ENCODE peak calls at places on chromosome 13, in ten cellular contexts. Q is cardiac muscle cell; Z is endothelial cell of umbilical vein; D is RWPE2; C is H1; H is mesendoderm; U is CD4-positive, CD25-positive, alpha-beta regulatory T cell; X is naive thymus-derived CD4-positive, alpha-beta T cell; I is PC-9; B is PC-3. G is an unnamed sample.

GRCh38 chr13:98279473-98280175 is 102.6 kb upstream of the RNF113B start:
- DNase-seq in Q (no peak), Z (peak; percentile 12), D (no peak), C (no peak), H (no peak), U (no peak), X (peak; percentile 3), I (no peak), B (no peak), G (no peak)

GRCh38 chr13:101453784-101454201 is 1.3 kb downstream of the ITGBL1 start:
- DNase-seq in Q (no peak), Z (peak; percentile 29), D (peak; percentile 69), C (no peak), H (no peak), U (no peak), X (no peak), I (peak; percentile 94), B (peak; percentile 81), G (peak; percentile 20)

GRCh38 chr13:41019027-41019487 is at the start of gene ELF1:
- DNase-seq in Q (no peak), Z (peak; percentile 72), D (no peak), C (no peak), H (peak; percentile 76), U (peak; percentile 80), X (peak; percentile 73), I (peak; percentile 86), B (peak; percentile 78), G (peak; percentile 39)

GRCh38 chr13:60591348-60591747 is 194.3 kb downstream of the TDRD3 start:
- DNase-seq in Q (no peak), Z (no peak), D (no peak), C (no peak), H (no peak), U (no peak), X (no peak), I (no peak), B (peak; percentile 62), G (no peak)

GRCh38 chr13:98509271-98510155 is 67.4 kb downstream of the STK24 start:
- DNase-seq in Q (no peak), Z (peak; percentile 95), D (no peak), C (no peak), H (peak; percentile 59), U (peak; percentile 19), X (no peak), I (peak; percentile 91), B (peak; percentile 74), G (peak; percentile 57)

GRCh38 chr13:94411747-94412146 is 67.7 kb downstream of the DCT start:
- DNase-seq in Q (no peak), Z (no peak), D (no peak), C (no peak), H (no peak), U (no peak), X (no peak), I (no peak), B (no peak), G (no peak)

GRCh38 chr13:28027070-28027469 is 38.6 kb upstream of the URAD start:
- DNase-seq in Q (no peak), Z (no peak), D (no peak), C (no peak), H (no peak), U (no peak), X (no peak), I (no peak), B (no peak), G (no peak)

GRCh38 chr13:93502987-93503386 is 276.4 kb downstream of the GPC6 start:
- DNase-seq in Q (no peak), Z (no peak), D (no peak), C (no peak), H (no peak), U (no peak), X (no peak), I (no peak), B (no peak), G (no peak)

GRCh38 chr13:50167224-50167947 is 152.1 kb downstream of the KCNRG start:
- DNase-seq in Q (no peak), Z (no peak), D (no peak), C (no peak), H (no peak), U (no peak), X (no peak), I (no peak), B (no peak), G (no peak)

GRCh38 chr13:20124303-20124702 is 36.5 kb downstream of the GJA3 start:
- DNase-seq in Q (no peak), Z (no peak), D (no peak), C (no peak), H (no peak), U (no peak), X (no peak), I (no peak), B (no peak), G (no peak)

GRCh38 chr13:102651892-102652291 is 43.0 kb downstream of the METTL21C start:
- DNase-seq in Q (no peak), Z (no peak), D (no peak), C (no peak), H (no peak), U (no peak), X (no peak), I (no peak), B (no peak), G (no peak)

GRCh38 chr13:71493189-71493588 is 373.8 kb downstream of the DACH1 start:
- DNase-seq in Q (peak; percentile 19), Z (no peak), D (no peak), C (no peak), H (no peak), U (no peak), X (no peak), I (no peak), B (no peak), G (no peak)

GRCh38 chr13:37657134-37657533 is 58.6 kb upstream of the POSTN start:
- DNase-seq in Q (no peak), Z (peak; percentile 91), D (no peak), C (no peak), H (no peak), U (no peak), X (no peak), I (no peak), B (peak; percentile 85), G (no peak)

DNA sequence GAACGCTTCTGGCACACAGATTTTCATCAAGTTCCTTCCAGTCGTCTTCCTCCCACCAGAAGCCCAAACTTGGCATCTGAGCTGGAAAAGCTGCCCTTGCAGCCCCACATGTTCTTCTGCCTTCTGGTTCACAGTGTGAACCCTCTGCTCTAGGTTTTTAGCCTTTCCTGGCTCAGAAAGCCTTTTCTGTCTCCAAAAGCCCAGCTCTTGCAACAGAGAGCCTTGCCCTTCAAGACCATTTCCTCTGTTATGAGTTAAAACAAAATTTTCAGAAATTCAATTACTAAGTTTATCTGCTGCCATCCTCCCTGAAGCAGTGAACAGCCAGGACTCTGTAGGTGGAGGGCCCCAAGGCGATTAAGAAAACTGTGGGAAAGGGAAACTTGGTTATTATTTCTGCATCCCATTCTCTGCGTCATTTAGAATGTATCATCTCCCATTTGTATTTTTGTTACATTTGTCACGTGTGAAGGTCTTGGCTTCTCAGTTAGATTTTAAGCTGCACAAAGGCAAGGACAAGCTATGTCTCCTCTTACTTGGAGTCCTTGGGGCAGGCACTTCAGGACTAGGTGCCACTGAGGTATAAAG is 18.8 kb downstream of the FAM124A start:
- DNase-seq in Q (no peak), Z (no peak), D (no peak), C (peak; percentile 41), H (no peak), U (no peak), X (no peak), I (no peak), B (no peak), G (no peak)
- H3K4me1 ChIP-seq in Q (peaks cover 3% of the 10 kb centered on the region), Z (peaks cover 1% of the 10 kb centered on the region), D (no peaks in the 10 kb centered on the region), C (peaks cover 31% of the 10 kb centered on the region), H (peaks cover 2% of the 10 kb centered on the region), U (no peaks in the 10 kb centered on the region), X (no peaks in the 10 kb centered on the region), I (no peaks in the 10 kb centered on the region), B (no peaks in the 10 kb centered on the region), G (peaks cover 9% of the 10 kb centered on the region)

DNA sequence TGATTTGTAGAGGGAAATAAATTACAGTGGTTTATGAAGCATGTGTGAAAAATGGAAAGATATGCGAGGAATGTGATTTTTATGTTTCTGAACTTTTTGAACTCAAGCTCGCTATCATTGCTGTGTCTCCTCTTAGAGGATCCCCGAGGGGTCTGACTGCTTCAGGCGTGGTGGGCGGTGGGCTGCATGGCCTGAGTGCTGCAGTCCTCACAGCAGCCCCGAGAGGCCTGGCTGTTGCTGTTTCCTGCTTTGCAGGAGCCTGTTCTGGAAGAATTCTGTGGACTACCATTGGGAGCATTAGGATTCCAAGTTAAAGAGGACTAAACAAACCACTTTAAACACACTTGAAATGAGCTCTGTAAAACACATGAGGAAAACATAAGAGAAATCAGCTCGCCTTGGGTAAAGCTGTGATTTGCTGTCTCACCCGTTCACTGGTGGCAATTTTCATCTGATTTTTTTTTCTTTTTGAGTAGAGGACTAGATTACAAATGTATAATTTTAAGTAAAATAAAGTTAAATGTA is 95.9 kb downstream of the ARHGEF7 start:
- DNase-seq in Q (no peak), Z (no peak), D (no peak), C (no peak), H (peak; percentile 42), U (no peak), X (no peak), I (no peak), B (no peak), G (no peak)
- H3K4me1 ChIP-seq in Q (peaks cover 26% of the 10 kb centered on the region), Z (peaks cover 38% of the 10 kb centered on the region), D (peaks cover 8% of the 10 kb centered on the region), C (peaks cover 41% of the 10 kb centered on the region), H (peaks cover 12% of the 10 kb centered on the region), U (no peaks in the 10 kb centered on the region), X (no peaks in the 10 kb centered on the region), I (no peaks in the 10 kb centered on the region), B (peaks cover 10% of the 10 kb centered on the region), G (peaks cover 15% of the 10 kb centered on the region)

GRCh38 chr13:113448885-113449692 is 4.2 kb downstream of the ADPRHL1 start:
- DNase-seq in Q (no peak), Z (no peak), D (peak; percentile 93), C (no peak), H (no peak), U (peak; percentile 69), X (no peak), I (peak; percentile 99), B (peak; percentile 93), G (peak; percentile 84)
- H3K4me1 ChIP-seq in Q (peaks cover 46% of the 10 kb centered on the region), Z (peaks cover 4% of the 10 kb centered on the region), D (no peaks in the 10 kb centered on the region), C (no peaks in the 10 kb centered on the region), H (no peaks in the 10 kb centered on the region), U (no peaks in the 10 kb centered on the region), X (no peaks in the 10 kb centered on the region), I (peaks cover 18% of the 10 kb centered on the region), B (peaks cover 13% of the 10 kb centered on the region), G (peaks cover 11% of the 10 kb centered on the region)

DNA sequence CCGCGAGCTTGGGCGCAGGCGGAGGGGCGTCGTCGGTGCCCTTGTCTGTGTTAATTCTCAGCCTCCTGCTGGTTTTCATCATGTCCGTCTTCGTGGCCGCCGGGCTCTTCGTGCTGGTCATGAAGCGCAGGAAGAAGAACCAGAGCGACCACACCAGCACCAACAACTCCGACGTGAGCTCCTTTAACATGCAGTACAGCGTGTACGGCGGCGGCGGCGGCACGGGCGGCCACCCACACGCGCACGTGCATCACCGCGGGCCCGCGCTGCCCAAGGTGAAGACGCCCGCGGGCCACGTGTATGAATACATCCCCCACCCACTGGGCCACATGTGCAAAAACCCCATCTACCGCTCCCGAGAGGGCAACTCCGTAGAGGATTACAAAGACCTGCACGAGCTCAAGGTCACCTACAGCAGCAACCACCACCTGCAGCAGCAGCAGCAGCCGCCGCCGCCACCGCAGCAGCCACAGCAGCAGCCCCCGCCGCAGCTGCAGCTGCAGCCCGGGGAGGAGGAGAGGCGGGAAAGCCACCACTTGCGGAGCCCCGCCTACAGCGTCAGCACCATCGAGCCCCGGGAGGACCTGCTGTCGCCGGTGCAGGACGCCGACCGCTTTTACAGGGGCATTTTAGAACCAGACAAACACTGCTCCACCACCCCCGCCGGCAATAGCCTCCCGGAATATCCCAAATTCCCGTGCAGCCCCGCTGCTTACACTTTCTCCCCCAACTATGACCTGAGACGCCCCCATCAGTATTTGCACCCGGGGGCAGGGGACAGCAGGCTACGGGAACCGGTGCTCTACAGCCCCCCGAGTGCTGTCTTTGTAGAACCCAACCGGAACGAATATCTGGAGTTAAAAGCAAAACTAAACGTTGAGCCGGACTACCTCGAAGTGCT is 6.4 kb downstream of the SLITRK5 start:
- DNase-seq in Q (peak; percentile 50), Z (no peak), D (no peak), C (peak; percentile 73), H (peak; percentile 67), U (no peak), X (peak; percentile 6), I (no peak), B (peak; percentile 14), G (no peak)
- H3K4me1 ChIP-seq in Q (peaks cover 3% of the 10 kb centered on the region), Z (peaks cover 5% of the 10 kb centered on the region), D (no peaks in the 10 kb centered on the region), C (peaks cover 27% of the 10 kb centered on the region), H (peaks cover 6% of the 10 kb centered on the region), U (no peaks in the 10 kb centered on the region), X (no peaks in the 10 kb centered on the region), I (peaks cover 4% of the 10 kb centered on the region), B (peaks cover 4% of the 10 kb centered on the region), G (no peaks in the 10 kb centered on the region)